ENCODE peak calls at places on chromosomes 3 and 15, in four cellular contexts. C is prostate gland, L is GM12878, S is stomach. W is an unnamed sample.

GRCh38 chr3:89113887-89114840 is 6.7 kb downstream of the EPHA3 start:
- DNase-seq in S (peak; percentile 63), L (no peak), C (peak; percentile 66), W (peak; percentile 76)

GRCh38 chr15:78977091-78977571 is 32.3 kb upstream of the CTSH start:
- DNase-seq in C (no peak), L (peak; percentile 91), S (no peak), W (no peak)

GRCh38 chr15:40769310-40770146 is at the start of gene C15orf62:
- DNase-seq in S (peak; percentile 73), L (peak; percentile 53), C (peak; percentile 82), W (no peak)

GRCh38 chr15:39331584-39331983 is 249.3 kb upstream of the THBS1 start:
- DNase-seq in S (no peak), C (peak; percentile 73), L (no peak), W (no peak)

GRCh38 chr15:70234256-70234965 is 136.7 kb upstream of the TLE3 start:
- DNase-seq in C (no peak), S (no peak), L (no peak), W (peak; percentile 44)

GRCh38 chr3:171953300-171954022 is 85.9 kb upstream of the FNDC3B start:
- DNase-seq in L (no peak), S (no peak), C (no peak), W (no peak)

GRCh38 chr3:143478124-143478693 is 358.6 kb downstream of the CHST2 start:
- DNase-seq in L (no peak), S (no peak), C (no peak), W (no peak)

GRCh38 chr15:82533801-82534200 is 6.5 kb downstream of the RPS17 start:
- DNase-seq in L (no peak), S (no peak), C (no peak), W (no peak)

GRCh38 chr15:61197187-61197586 is 31.9 kb downstream of the RORA start:
- DNase-seq in S (no peak), L (no peak), C (no peak), W (no peak)

GRCh38 chr3:176075046-176075445 is 1122.2 kb downstream of the TBL1XR1 start:
- DNase-seq in C (no peak), L (no peak), S (no peak), W (no peak)

GRCh38 chr3:114192141-114192540 is 13.3 kb upstream of the DRD3 start:
- DNase-seq in C (no peak), L (no peak), S (no peak), W (no peak)

GRCh38 chr3:160162440-160162839 is 62.8 kb upstream of the C3orf80 start:
- DNase-seq in S (no peak), L (no peak), C (no peak), W (no peak)

GRCh38 chr3:125042725-125043406 is 12.9 kb downstream of the HEG1 start:
- DNase-seq in C (no peak), L (no peak), S (no peak), W (peak; percentile 78)

GRCh38 chr3:10557783-10558373 is 52.5 kb upstream of the ATP2B2 start:
- DNase-seq in C (no peak), L (no peak), S (no peak), W (peak; percentile 27)

GRCh38 chr3:170222647-170223541 is 670 bp downstream of the PRKCI start:
- DNase-seq in L (no peak), S (peak; percentile 34), C (peak; percentile 28), W (peak; percentile 68)
- TF ChIP-seq POLR2AphosphoS5 in L (no peak), S (no peak), C (no peak), W (no peak)

DNA sequence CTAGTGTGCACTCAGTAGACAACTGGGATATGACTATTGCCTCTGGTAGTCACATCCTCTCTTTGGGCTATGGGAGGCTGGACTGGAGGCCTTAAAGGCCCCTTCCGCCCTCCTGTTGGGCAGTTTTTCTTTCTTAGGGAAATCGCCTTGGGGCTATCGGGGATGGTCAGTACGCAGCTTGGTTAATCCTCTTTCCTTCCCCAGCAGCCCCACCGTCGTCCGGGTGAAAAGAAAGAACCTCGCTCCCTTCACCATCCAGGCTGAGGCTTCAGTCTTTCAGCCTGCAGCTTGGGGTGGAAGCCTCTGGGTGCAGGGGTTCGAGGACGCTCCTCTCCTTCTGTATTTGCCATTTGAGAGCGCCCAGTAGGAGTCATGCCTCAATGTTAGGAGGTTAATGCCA is 650 bp upstream of the ST6GAL1 start:
- DNase-seq in C (no peak), S (no peak), L (no peak), W (no peak)
- H3K4me3 ChIP-seq in C (peak overlapping the region; percentile 92), S (peak overlapping the region; percentile 62), L (peak overlapping the region; percentile 96), W (no peak overlapping the region)

GRCh38 chr3:49976942-49977341 is 37.0 kb downstream of the RBM6 start:
- DNase-seq in C (no peak), S (no peak), L (no peak), W (no peak)
- H3K27ac ChIP-seq in C (no peak overlapping the region), S (no peak overlapping the region), L (no peak overlapping the region), W (no peak overlapping the region)

GRCh38 chr3:134364061-134364935 is 9.9 kb downstream of the AMOTL2 start:
- DNase-seq in L (no peak), C (peak; percentile 95), S (peak; percentile 94), W (peak; percentile 98)
- TF ChIP-seq POLR2AphosphoS5 in L (no peak), C (peak; percentile 83), S (peak; percentile 68), W (peak; percentile 83)

DNA sequence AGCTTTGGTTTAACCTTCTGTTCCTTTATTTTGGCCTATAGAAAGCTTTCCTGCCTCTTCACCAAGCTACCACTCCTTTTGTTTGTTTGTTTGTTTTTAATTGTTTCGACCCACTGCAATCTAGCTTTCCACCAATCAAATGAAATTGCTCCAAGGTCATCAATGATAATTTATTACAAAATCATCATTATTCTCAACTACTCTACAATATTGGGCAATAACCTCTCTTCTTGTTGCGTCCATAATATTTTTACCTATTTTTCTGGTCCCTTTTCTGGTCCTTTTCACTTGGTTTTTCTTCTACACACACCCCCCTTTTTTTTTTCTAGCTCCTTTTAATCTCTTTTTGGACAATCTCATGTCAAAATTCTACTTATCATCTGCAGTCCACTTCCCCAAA is 10.9 kb upstream of the ANKRD28 start:
- DNase-seq in S (no peak), C (no peak), L (no peak), W (no peak)
- H3K4me3 ChIP-seq in S (no peak overlapping the region), C (no peak overlapping the region), L (no peak overlapping the region), W (no peak overlapping the region)

GRCh38 chr3:69141313-69141712 is 18.9 kb upstream of the LMOD3 start:
- DNase-seq in C (no peak), L (no peak), S (no peak), W (no peak)

GRCh38 chr3:69143055-69143454 is 20.7 kb upstream of the LMOD3 start:
- DNase-seq in L (no peak), C (no peak), S (no peak), W (no peak)

GRCh38 chr3:69143605-69144004 is 21.2 kb upstream of the LMOD3 start:
- DNase-seq in C (no peak), L (no peak), S (no peak), W (no peak)

GRCh38 chr3:69144631-69145244 is 22.3 kb upstream of the LMOD3 start:
- DNase-seq in S (no peak), L (no peak), C (no peak), W (no peak)

GRCh38 chr3:69142090-69142489 is 19.7 kb upstream of the LMOD3 start:
- DNase-seq in S (no peak), C (no peak), L (no peak), W (no peak)
- H3K27ac ChIP-seq in S (no peak overlapping the region), C (no peak overlapping the region), L (no peak overlapping the region), W (no peak overlapping the region)

GRCh38 chr15:51738553-51738952 is 1.1 kb upstream of the LYSMD2 start:
- DNase-seq in L (no peak), S (no peak), C (no peak), W (no peak)

GRCh38 chr15:51736069-51736468 is 1.4 kb downstream of the LYSMD2 start:
- DNase-seq in L (peak; percentile 74), C (no peak), S (no peak), W (no peak)

GRCh38 chr15:51736646-51737537 is 563 bp downstream of the LYSMD2 start:
- DNase-seq in C (peak; percentile 32), S (peak; percentile 53), L (no peak), W (peak; percentile 77)

GRCh38 chr15:51739056-51739455 is 1.6 kb upstream of the LYSMD2 start:
- DNase-seq in L (no peak), S (no peak), C (no peak), W (no peak)

DNA sequence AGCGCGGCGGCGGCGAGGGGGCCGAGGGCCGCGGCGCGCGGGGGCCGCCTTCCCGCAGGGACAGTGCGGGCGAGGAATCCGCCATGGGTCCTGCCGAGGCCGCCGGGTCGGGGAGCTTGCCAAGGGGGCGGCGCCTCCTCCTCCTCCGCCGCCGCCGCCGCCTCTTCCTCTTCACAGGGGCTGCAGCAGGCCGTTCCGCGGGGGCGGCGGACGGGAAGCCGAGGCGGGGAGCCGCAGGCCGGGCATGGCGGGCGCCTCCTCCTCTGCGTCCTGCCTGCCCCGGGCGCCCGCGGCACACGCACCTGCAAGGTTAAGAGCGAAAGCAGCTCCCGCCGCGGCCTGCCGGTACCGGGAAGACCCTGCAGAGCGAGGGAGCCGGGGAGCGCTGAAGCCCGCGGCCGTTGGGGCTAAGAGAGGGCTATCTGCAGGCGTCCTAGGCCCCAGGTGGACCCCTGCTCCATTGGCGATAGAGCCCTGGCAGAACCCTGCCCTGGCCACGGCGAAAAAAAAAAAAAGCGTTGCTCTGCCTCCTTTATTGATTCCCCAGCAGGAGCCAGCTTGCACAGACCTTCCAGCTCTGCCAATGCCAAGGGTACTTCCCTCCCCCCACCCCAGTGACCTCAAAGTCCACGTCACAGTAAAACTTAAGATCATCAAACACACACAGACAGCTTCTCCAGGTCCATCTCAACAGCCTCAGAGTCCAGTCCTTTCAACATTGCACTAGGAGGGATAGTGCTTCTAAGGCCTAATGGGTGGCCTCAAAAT is at the start of gene LYSMD2:
- DNase-seq in C (peak; percentile 75), L (no peak), S (peak; percentile 78), W (peak; percentile 89)
- TF ChIP-seq POLR2AphosphoS5 in C (peak; percentile 8), L (no peak), S (peak; percentile 61), W (peak; percentile 57)